ENCODE peak calls at places on chromosomes 16 and 17, in four cellular contexts. P is H9, G is IMR-90, M is neuronal stem cell. D is an unnamed sample.

GRCh38 chr16:87806246-87806607 is 40.4 kb upstream of the KLHDC4 start:
- DNase-seq in P (no peak), G (peak), M (no peak), D (peak)

GRCh38 chr17:49787932-49788442 is 494 bp upstream of the KAT7 start:
- DNase-seq in P (peak), G (no peak), M (no peak), D (no peak)

GRCh38 chr17:64785050-64785449 is 122.9 kb upstream of the SMURF2 start:
- DNase-seq in P (peak), G (no peak), M (no peak), D (no peak)

GRCh38 chr16:11084484-11085024 is 140.2 kb downstream of the CLEC16A start:
- DNase-seq in P (no peak), G (peak), M (no peak), D (peak)

GRCh38 chr17:17567631-17568030 is 23.9 kb downstream of the PEMT start:
- DNase-seq in P (no peak), G (peak), M (no peak), D (no peak)

GRCh38 chr17:42199411-42200011 is 5.2 kb upstream of the GHDC start:
- DNase-seq in P (no peak), G (no peak), M (no peak), D (no peak)

GRCh38 chr17:36188891-36189306 is 7.7 kb downstream of the CCL3L1 start:
- DNase-seq in P (no peak), G (no peak), M (no peak), D (peak)

GRCh38 chr17:61064087-61064951 is 335.3 kb upstream of the TBX2 start:
- DNase-seq in P (no peak), G (no peak), M (no peak), D (peak)

GRCh38 chr16:920722-921121 is 50.1 kb downstream of the LMF1 start:
- DNase-seq in P (no peak), G (peak), M (no peak), D (peak)

GRCh38 chr17:17831208-17832039 is 5.4 kb downstream of the SREBF1 start:
- DNase-seq in P (no peak), G (no peak), M (no peak), D (no peak)

GRCh38 chr16:5382484-5382883 is 284.9 kb upstream of the EEF2KMT start:
- DNase-seq in P (no peak), G (no peak), M (no peak), D (no peak)

GRCh38 chr17:17053446-17054379 is 11.5 kb downstream of the MPRIP start:
- DNase-seq in P (peak), G (no peak), M (no peak), D (no peak)

GRCh38 chr16:21950782-21951521 is 2.2 kb upstream of the UQCRC2 start:
- DNase-seq in P (no peak), G (peak), M (no peak), D (peak)

GRCh38 chr16:14492614-14493013 is 137.4 kb downstream of the PARN start:
- DNase-seq in P (no peak), G (no peak), M (no peak), D (no peak)
- H3K18ac ChIP-seq in P (no peak), G (no peak), M (no peak), D (no peak)

DNA sequence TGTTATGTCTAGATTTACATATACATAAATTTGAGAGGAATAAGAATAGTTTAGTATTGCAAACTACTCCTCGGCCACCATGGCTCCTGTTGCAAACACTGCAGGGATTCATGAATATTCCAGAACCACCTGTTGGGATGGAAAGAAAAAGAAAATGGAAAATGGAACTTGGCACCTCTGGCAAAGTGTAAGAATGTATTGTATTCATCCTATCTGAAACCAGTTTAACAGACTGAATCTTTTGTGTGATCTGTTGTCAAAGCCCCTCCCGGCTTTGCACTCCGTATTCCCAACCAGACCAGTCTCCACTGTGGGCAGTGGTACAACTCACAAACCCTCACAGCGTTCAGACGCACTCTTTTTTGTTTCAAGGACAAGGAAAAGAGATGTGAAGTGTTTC is 124.4 kb downstream of the SPECC1 start:
- DNase-seq in P (no peak), G (no peak), M (no peak), D (no peak)
- H3K18ac ChIP-seq in P (no peak), G (no peak), M (no peak), D (no peak)

DNA sequence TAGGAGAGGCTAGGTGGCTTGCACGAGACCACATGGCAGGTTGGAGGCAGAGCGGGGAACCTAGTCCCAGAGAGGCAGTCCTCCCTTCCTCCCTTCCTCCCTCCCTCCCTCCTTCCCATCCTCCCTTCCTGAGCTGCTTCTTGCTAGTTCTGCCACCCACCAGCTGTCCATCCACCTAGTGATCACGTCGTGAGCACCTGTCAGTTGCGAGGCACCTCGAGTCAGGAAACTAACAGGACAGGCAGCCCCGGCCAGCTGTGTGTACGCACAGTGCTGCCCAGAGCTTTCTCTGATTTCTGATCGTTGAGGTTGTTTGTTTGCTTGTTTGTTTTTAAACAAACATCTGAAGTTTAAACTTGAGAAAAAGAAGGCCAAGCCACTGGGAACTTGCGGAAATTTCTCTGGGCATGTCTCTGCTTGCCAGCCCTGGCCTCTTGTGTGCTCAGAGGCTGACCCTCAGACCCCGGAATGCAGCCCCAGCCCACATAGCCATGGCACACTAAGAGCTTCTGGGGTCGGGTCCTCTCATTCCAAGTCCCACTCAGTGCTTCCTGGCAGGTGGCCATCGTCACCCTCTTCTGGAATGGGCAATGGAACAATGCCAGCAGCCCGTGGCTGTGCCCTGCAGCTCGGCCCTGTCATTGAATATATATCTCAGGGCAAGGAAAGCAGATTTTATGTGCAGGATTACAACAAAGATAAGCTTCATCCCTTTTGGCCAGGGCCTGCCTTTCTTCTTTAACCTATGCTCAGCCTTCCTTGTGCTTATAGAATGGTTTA is 174.0 kb downstream of the KATNIP start:
- DNase-seq in P (no peak), G (no peak), M (no peak), D (no peak)
- H3K18ac ChIP-seq in P (peak), G (no peak), M (peak), D (peak)

DNA sequence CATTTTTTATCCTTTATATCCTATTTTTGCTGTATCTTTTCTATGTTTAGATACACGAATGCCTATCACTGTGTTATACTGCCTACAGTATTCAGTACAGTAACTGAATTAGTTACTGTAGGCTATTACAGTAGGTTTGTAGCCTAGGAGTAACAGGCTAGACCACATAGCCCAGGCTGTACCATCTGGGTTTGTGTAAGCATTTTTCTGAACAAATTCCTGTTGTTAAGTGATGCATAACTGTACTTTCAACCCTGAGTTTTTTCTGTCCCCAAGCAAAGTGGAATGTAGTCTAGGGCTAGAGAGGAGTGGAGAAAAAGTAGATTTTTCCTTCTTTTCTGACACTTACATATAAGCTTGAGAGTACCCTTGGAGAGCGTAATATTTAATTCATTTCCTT is 282.1 kb downstream of the HS3ST3B1 start:
- DNase-seq in P (no peak), G (no peak), M (no peak), D (no peak)
- H3K18ac ChIP-seq in P (no peak), G (no peak), M (no peak), D (no peak)

GRCh38 chr16:25914357-25914962 is 222.7 kb downstream of the HS3ST4 start:
- DNase-seq in P (no peak), G (no peak), M (no peak), D (no peak)
- H3K18ac ChIP-seq in P (no peak), G (no peak), M (peak), D (no peak)

DNA sequence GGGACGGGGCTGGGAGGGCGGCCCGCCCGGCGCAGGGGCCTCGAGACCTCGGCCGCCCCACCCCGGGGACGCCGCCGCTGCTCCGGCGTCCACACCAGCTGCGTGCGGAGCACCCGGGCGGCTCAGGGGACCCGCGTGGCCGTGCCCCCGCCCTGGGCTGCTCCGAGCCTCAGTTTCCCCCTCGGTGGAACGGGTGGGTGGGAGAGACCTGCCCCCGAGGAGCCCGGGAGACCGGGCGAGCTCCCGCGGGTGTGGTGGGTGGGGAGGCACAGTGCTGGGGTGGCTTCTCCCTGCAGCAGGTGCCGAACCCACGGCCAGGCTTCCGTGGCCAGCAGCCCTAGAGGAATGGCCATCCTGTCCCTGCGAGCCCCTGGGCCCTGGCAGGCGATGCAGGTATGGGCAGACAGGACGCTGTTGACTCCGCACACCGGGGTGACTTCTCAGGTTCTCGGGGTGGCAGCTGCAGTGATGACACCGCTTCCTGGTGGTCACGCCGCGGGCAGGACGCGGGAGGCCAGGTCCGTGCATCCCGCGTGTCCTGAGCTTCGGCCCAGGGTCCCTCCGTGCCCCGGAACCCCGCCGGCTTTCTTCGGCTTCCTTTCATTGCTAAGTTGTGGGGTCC is 677 bp downstream of the DEF8 start:
- DNase-seq in P (no peak), G (no peak), M (no peak), D (no peak)
- H3K18ac ChIP-seq in P (no peak), G (no peak), M (peak), D (no peak)

GRCh38 chr17:14919580-14920160 is 345.5 kb downstream of the PMP22 start:
- DNase-seq in P (no peak), G (peak), M (peak), D (peak)
- H3K18ac ChIP-seq in P (no peak), G (no peak), M (no peak), D (no peak)

D was measured in mesenchymal stem cell.